ENCODE peak calls at places on chromosomes 3 and 15, in four cellular contexts. X is psoas muscle, N is IMR-90, Z is suprapubic skin. F is an unnamed sample.

GRCh38 chr15:57138260-57138895 is 219.9 kb downstream of the TCF12 start:
- DNase-seq in X (no peak), N (peak; percentile 82), Z (no peak), F (peak; percentile 74)

GRCh38 chr3:84825817-84826216 is 133.0 kb upstream of the CADM2 start:
- DNase-seq in X (no peak), N (no peak), Z (no peak), F (no peak)

GRCh38 chr3:164641071-164641470 is 437.2 kb downstream of the SI start:
- DNase-seq in X (no peak), N (no peak), Z (no peak), F (no peak)

GRCh38 chr3:20405731-20406130 is 219.7 kb upstream of the SGO1 start:
- DNase-seq in X (no peak), N (no peak), Z (no peak), F (no peak)

GRCh38 chr15:65033659-65034269 is 4.3 kb upstream of the MTFMT start:
- DNase-seq in X (no peak), N (peak; percentile 66), Z (no peak), F (peak; percentile 60)

GRCh38 chr3:34005886-34006285 is 207.5 kb downstream of the PDCD6IP start:
- DNase-seq in X (no peak), N (peak; percentile 89), Z (no peak), F (no peak)

GRCh38 chr3:42601898-42602581 is 1.6 kb downstream of the NKTR start:
- DNase-seq in X (no peak), N (peak; percentile 22), Z (no peak), F (no peak)

GRCh38 chr3:165983284-165983683 is 146.1 kb upstream of the BCHE start:
- DNase-seq in X (no peak), N (no peak), Z (no peak), F (no peak)

GRCh38 chr3:153209596-153209995 is 47.6 kb downstream of the RAP2B start:
- DNase-seq in X (peak; percentile 56), N (peak; percentile 78), Z (no peak), F (peak; percentile 32)

GRCh38 chr15:47293763-47294162 is 423.5 kb upstream of the SEMA6D start:
- DNase-seq in X (peak; percentile 85), N (peak; percentile 95), Z (no peak), F (no peak)

GRCh38 chr3:71227344-71227743 is 356.2 kb downstream of the FOXP1 start:
- DNase-seq in X (no peak), N (no peak), Z (no peak), F (no peak)

GRCh38 chr3:49842843-49843242 is 13.5 kb downstream of the TRAIP start:
- DNase-seq in X (no peak), N (no peak), Z (no peak), F (no peak)

GRCh38 chr3:179067291-179067690 is 4.3 kb downstream of the ZMAT3 start:
- DNase-seq in X (no peak), N (no peak), Z (no peak), F (no peak)

GRCh38 chr3:63995056-63995576 is 28.2 kb downstream of the PSMD6 start:
- DNase-seq in X (no peak), N (no peak), Z (no peak), F (no peak)

GRCh38 chr15:94346272-94346671 is 114.9 kb downstream of the MCTP2 start:
- DNase-seq in X (no peak), N (peak; percentile 1), Z (no peak), F (no peak)

GRCh38 chr15:79075256-79075655 is 15.3 kb downstream of the RASGRF1 start:
- DNase-seq in X (no peak), N (no peak), Z (no peak), F (no peak)

GRCh38 chr15:42106278-42106677 is 11.9 kb upstream of the PLA2G4D start:
- DNase-seq in X (no peak), N (no peak), Z (no peak), F (peak; percentile 18)

GRCh38 chr3:71254251-71254650 is 329.3 kb downstream of the FOXP1 start:
- DNase-seq in X (no peak), N (peak; percentile 35), Z (no peak), F (peak; percentile 41)

GRCh38 chr15:29854413-29854812 is 32.1 kb upstream of the TJP1 start:
- DNase-seq in X (no peak), N (no peak), Z (no peak), F (no peak)
- H3K27ac ChIP-seq in X (no peak overlapping the region), N (no peak overlapping the region), Z (no peak overlapping the region), F (no peak overlapping the region)

DNA sequence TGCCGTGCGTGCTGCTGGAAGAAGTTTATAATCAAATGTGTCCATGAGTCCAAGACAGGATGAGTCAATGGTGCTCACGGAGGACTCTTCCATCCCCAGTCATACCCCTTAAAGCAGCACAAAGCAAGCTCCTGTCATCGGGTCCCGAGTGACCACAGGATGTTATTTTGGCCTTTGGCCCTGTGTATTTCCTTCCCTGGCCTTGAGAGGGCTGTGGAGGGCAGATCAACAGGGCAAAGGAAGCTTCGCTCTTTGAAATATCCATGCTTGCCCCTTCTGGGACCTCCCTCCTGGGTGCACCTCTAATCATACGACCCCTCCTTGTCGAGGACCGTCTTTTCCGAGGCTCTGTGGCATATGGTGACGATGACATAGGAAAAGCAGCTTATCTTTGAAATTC is 93.4 kb downstream of the SLCO3A1 start:
- DNase-seq in X (no peak), N (no peak), Z (no peak), F (no peak)
- H3K27ac ChIP-seq in X (peak overlapping the region; percentile 17), N (no peak overlapping the region), Z (peak overlapping the region; percentile 49), F (peak overlapping the region; percentile 85)

GRCh38 chr3:16512435-16513140 is 911 bp downstream of the RFTN1 start:
- DNase-seq in X (peak; percentile 75), N (no peak), Z (peak; percentile 81), F (no peak)
- H3K27ac ChIP-seq in X (peak overlapping the region; percentile 76), N (peak overlapping the region; percentile 93), Z (peak overlapping the region; percentile 78), F (no peak overlapping the region)

GRCh38 chr3:60423556-60423955 is 827.7 kb downstream of the FHIT start:
- DNase-seq in X (no peak), N (no peak), Z (no peak), F (no peak)

GRCh38 chr3:60424942-60425341 is 826.3 kb downstream of the FHIT start:
- DNase-seq in X (no peak), N (no peak), Z (no peak), F (no peak)

GRCh38 chr3:60424034-60424433 is 827.2 kb downstream of the FHIT start:
- DNase-seq in X (no peak), N (no peak), Z (no peak), F (no peak)

GRCh38 chr3:60417590-60417989 is 833.7 kb downstream of the FHIT start:
- DNase-seq in X (no peak), N (no peak), Z (no peak), F (no peak)

DNA sequence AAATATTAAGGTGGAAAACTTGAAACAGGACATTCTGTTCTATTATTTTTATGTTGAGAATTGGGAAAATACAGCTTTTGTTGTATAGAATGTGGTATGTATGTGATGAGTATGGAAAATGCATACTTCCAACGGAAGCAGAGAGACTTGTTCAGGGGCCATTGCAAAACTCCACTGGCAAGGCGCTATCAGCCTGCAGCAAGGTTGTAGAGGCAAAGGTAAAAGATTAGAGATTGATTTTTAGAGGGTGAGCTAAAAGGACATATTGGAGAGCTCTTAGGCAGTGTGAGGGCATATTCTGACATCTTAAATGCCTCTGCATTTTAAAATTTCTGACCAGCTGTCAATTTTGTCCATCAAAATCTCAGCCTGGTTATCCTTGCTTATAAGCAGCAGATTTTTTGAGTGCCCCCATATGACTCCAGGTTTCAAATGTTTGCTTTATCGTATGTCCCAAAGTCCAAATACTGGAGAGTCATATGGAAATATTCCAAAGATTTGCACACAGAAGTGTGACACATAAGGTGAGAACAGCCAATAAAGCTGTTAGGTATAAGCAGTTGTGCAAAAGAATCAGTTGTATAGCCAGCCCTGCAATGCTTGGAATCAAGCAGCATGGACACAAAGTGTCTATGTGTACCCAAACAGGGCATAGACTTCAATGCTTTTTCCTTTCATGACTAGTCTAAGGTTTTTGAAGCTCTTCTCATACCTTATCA is 829.3 kb downstream of the FHIT start:
- DNase-seq in X (no peak), N (no peak), Z (no peak), F (no peak)
- H3K27ac ChIP-seq in X (no peak overlapping the region), N (no peak overlapping the region), Z (no peak overlapping the region), F (no peak overlapping the region)

GRCh38 chr15:81297147-81297572 is 26.8 kb downstream of the STARD5 start:
- DNase-seq in X (no peak), N (peak; percentile 24), Z (no peak), F (no peak)
- H3K27ac ChIP-seq in X (peak overlapping the region; percentile 60), N (no peak overlapping the region), Z (peak overlapping the region; percentile 34), F (no peak overlapping the region)

DNA sequence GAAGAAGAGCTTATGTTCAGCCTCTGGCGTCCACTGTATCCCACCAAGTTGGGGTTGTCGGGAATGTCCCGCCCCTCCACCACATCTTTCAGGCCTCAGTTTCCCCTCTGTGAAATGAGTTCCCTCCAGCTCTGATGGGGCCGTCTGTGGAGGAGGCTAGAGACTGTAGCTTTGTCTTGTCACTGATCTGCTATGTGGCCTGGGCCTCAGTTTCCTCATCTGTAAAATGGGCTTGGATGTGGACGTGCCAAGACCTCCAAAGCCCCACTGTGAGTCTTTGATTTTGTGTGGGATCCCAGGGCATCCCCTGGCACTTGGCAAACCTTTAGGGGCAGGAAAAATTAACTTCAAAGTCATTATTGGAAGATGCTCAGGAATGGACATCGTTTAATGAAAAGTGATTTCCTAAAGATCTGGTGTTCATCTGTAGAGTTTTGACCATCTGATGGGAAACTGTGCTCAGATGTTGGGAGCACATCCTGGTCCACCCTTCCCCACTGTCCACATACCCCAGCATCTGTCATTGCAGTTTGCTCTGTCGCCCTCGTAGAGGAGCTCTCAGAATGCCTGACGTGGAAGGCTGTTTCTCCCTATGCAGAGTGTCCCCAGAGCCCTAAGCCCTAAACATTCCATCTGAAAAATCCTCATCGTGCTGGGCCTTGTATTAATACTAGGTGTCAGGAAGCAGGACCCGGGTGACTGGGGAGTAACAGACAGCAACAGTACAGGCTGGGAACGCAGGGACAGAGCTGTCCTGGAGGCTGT is 28.5 kb downstream of the SLC6A6 start:
- DNase-seq in X (no peak), N (no peak), Z (no peak), F (no peak)
- H3K27ac ChIP-seq in X (peak overlapping the region; percentile 86), N (peak overlapping the region; percentile 44), Z (peak overlapping the region; percentile 78), F (no peak overlapping the region)

F was measured in cardiac muscle cell.